ENCODE peak calls at places on chromosomes 16 and 17, in seven cellular contexts. H, R, B, J, K, N and D are unnamed samples.

GRCh38 chr16:47493358-47494337 is 32.5 kb downstream of the PHKB start:
- DNase-seq in N (no peak), B (no peak), H (no peak), K (no peak), R (peak), J (no peak), D (no peak)

GRCh38 chr16:78543066-78543465 is 443.6 kb downstream of the WWOX start:
- DNase-seq in N (no peak), H (no peak), B (no peak), J (no peak), K (no peak), R (no peak), D (no peak)

GRCh38 chr16:88768041-88768876 is 16.8 kb downstream of the PIEZO1 start:
- DNase-seq in H (no peak), N (no peak), B (no peak), K (peak), J (peak), R (no peak), D (no peak)

GRCh38 chr16:89257281-89257731 is 39.8 kb downstream of the ZNF778 start:
- DNase-seq in K (no peak), J (peak), R (no peak), N (peak), B (no peak), H (no peak), D (no peak)

GRCh38 chr17:18974407-18975149 is 22.6 kb downstream of the SLC5A10 start:
- DNase-seq in R (no peak), N (no peak), H (no peak), K (no peak), B (no peak), J (no peak), D (no peak)

GRCh38 chr16:89574681-89575246 is 794 bp upstream of the CPNE7 start:
- DNase-seq in R (no peak), N (peak), K (peak), B (peak), J (no peak), H (no peak), D (peak)

GRCh38 chr16:69494993-69495392 is 70.6 kb downstream of the CYB5B start:
- DNase-seq in H (peak), N (peak), R (no peak), B (no peak), K (peak), J (no peak), D (no peak)

GRCh38 chr17:67601897-67602296 is 115.8 kb upstream of the NOL11 start:
- DNase-seq in H (no peak), B (no peak), N (no peak), K (no peak), J (no peak), R (no peak), D (no peak)

GRCh38 chr17:33038740-33039139 is 47.1 kb downstream of the SPACA3 start:
- DNase-seq in H (no peak), K (peak), J (peak), N (peak), B (no peak), R (no peak), D (no peak)

GRCh38 chr17:17125136-17126084 is 80.7 kb downstream of the PLD6 start:
- DNase-seq in K (no peak), H (no peak), R (no peak), J (peak), N (no peak), B (no peak), D (no peak)

GRCh38 chr16:35431829-35432663 is 1972.6 kb downstream of the TP53TG3F start:
- DNase-seq in J (peak), R (no peak), K (peak), N (peak), B (no peak), H (no peak), D (no peak)

GRCh38 chr16:67029249-67030096 is 524 bp downstream of the CBFB start:
- DNase-seq in B (peak), H (no peak), J (peak), N (peak), K (peak), R (no peak), D (peak)

GRCh38 chr16:6374816-6375215 is 957.8 kb upstream of the RBFOX1 start:
- DNase-seq in K (no peak), R (no peak), B (no peak), H (no peak), N (no peak), J (no peak), D (no peak)

GRCh38 chr17:71902931-71903506 is 217.8 kb upstream of the SOX9 start:
- DNase-seq in H (no peak), N (no peak), K (no peak), B (no peak), R (no peak), J (no peak), D (no peak)

GRCh38 chr16:4094138-4094773 is 22.0 kb downstream of the ADCY9 start:
- DNase-seq in B (no peak), J (no peak), K (no peak), R (no peak), H (peak), N (no peak), D (no peak)

GRCh38 chr16:86052115-86052670 is 153.2 kb downstream of the IRF8 start:
- DNase-seq in N (no peak), K (no peak), H (no peak), J (no peak), B (no peak), R (no peak), D (no peak)

GRCh38 chr16:66344533-66345145 is 21.9 kb upstream of the CDH5 start:
- DNase-seq in R (no peak), K (peak), N (no peak), H (peak), J (no peak), B (no peak), D (no peak)

GRCh38 chr17:55806745-55807466 is 56.1 kb downstream of the PCTP start:
- DNase-seq in K (no peak), R (no peak), N (no peak), B (no peak), H (no peak), J (no peak), D (no peak)

GRCh38 chr17:30344283-30345088 is 10.6 kb upstream of the TMIGD1 start:
- DNase-seq in H (peak), J (peak), B (no peak), R (no peak), K (peak), N (no peak), D (no peak)

GRCh38 chr17:4229627-4230026 is 34.2 kb downstream of the ANKFY1 start:
- DNase-seq in J (no peak), N (no peak), B (no peak), R (no peak), K (no peak), H (no peak), D (no peak)

GRCh38 chr17:59830007-59830630 is 62.6 kb downstream of the TUBD1 start:
- DNase-seq in K (no peak), N (no peak), R (no peak), J (no peak), B (no peak), H (no peak), D (no peak)

GRCh38 chr17:59830846-59831486 is 61.8 kb downstream of the TUBD1 start:
- DNase-seq in K (no peak), R (no peak), N (no peak), J (no peak), H (no peak), B (no peak), D (no peak)

GRCh38 chr17:59827721-59828477 is 64.8 kb downstream of the TUBD1 start:
- DNase-seq in R (no peak), B (no peak), N (no peak), J (peak), H (no peak), K (no peak), D (no peak)

GRCh38 chr17:59828478-59828760 is 64.3 kb downstream of the TUBD1 start:
- DNase-seq in J (no peak), N (no peak), K (no peak), H (no peak), R (no peak), B (no peak), D (no peak)

GRCh38 chr17:59829217-59830006 is 63.3 kb downstream of the TUBD1 start:
- DNase-seq in H (peak), R (peak), J (peak), K (peak), B (no peak), N (no peak), D (no peak)
- TF ChIP-seq TAF1 in H (peak), R (peak), J (no peak), K (no peak), B (no peak), N (no peak), D (no peak)

GRCh38 chr17:57946798-57947358 is 8.3 kb downstream of the CUEDC1 start:
- DNase-seq in H (peak), K (no peak), B (peak), N (no peak), R (peak), J (no peak), D (peak)
- TF ChIP-seq TAF1 in H (no peak), K (no peak), B (no peak), N (no peak), R (peak), J (no peak), D (no peak)

GRCh38 chr17:63841350-63842172 is 924 bp downstream of the SMARCD2 start:
- DNase-seq in H (peak), B (no peak), J (peak), K (no peak), N (no peak), R (no peak), D (no peak)

GRCh38 chr17:63842173-63842539 is 329 bp downstream of the SMARCD2 start:
- DNase-seq in K (no peak), H (no peak), J (no peak), R (no peak), N (peak), B (no peak), D (no peak)

GRCh38 chr17:63838586-63839184 is 3.8 kb downstream of the SMARCD2 start:
- DNase-seq in K (no peak), R (no peak), H (no peak), N (no peak), J (no peak), B (no peak), D (no peak)

GRCh38 chr17:63842540-63843386 is at the start of gene SMARCD2:
- DNase-seq in R (peak), H (peak), N (peak), K (peak), J (peak), B (peak), D (peak)

DNA sequence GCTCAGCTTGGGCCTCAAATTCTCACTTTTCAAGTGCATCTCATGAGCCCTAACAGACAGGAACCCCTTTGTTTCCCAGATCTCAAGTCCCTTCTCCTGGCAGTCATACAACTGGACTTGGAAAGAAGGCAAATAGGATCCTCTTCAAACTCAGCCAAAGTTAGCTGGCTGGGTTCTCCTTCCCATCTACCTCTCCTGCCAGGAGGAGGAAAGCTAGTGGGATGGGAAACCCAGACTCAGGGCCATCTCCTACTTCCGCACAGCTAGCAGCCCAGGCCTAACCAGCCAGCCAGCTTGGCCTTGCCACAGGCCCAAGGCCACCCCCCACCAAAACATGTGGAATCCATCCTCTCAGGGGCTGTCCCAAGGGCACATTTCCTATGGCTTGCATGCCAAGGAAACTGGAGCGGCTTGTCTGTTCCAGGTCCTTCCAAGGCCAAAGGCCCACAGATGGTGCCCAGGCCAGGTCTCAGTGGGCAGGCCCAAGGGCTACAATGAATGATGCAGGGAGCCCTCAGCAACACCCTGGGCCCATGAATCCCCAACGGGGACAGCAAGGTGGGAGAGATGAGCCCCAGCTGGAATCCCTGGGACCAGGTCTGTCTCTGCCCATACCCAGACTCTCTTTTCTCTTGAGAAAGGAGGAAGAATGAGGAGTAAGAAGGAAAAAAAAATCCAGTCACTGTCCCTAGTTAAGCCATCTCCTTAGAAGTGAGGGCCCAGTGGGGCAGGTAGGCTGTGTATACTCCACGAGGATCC is 1.7 kb downstream of the SMARCD2 start:
- DNase-seq in H (no peak), N (no peak), J (no peak), R (no peak), K (no peak), B (no peak), D (no peak)
- TF ChIP-seq TAF1 in H (no peak), N (no peak), J (no peak), R (no peak), K (no peak), B (no peak), D (no peak)

GRCh38 chr17:58991718-58992331 is 114.9 kb downstream of the TRIM37 start:
- DNase-seq in B (no peak), K (no peak), N (no peak), R (peak), J (no peak), H (peak), D (no peak)
- TF ChIP-seq TAF1 in B (no peak), K (no peak), N (no peak), R (no peak), J (no peak), H (no peak), D (no peak)

GRCh38 chr16:12354296-12354818 is 377.8 kb downstream of the SNX29 start:
- DNase-seq in K (no peak), J (no peak), B (no peak), N (no peak), H (no peak), R (no peak), D (no peak)
- TF ChIP-seq TAF1 in K (no peak), J (no peak), B (no peak), N (no peak), H (no peak), R (no peak), D (no peak)

GRCh38 chr17:42387221-42387657 is 1.0 kb downstream of the STAT3 start:
- DNase-seq in B (no peak), N (no peak), K (no peak), J (peak), H (peak), R (no peak), D (no peak)
- TF ChIP-seq TAF1 in B (no peak), N (no peak), K (no peak), J (no peak), H (no peak), R (no peak), D (no peak)